ENCODE peak calls at places on chromosomes 4 and X, in nine cellular contexts. M is stimulated activated CD8-positive, alpha-beta memory T cell treated with anti-CD3 and anti-CD28 coated beads, Interleukin-2, amount 100 ng/mL, for 48 hours; C is ELR; V is T1000; S is GM04504; E is stimulated activated naive B cell treated with anti-CD40 and anti-IgM and Interleukin-4, amounts not matched to agents 10 μg/mL and 1 μg/mL and 100 μg/mL, for 72 hours; X is H9; W is fibroblast of pulmonary artery; O is bronchial epithelial cell. D is an unnamed sample.

GRCh38 chrX:30654989-30655607 is 1.9 kb downstream of the GK start:
- DNase-seq in M (no peak), C (peak), V (no peak), S (no peak), E (no peak), X (no peak), W (no peak), O (peak), D (no peak)

GRCh38 chrX:122777766-122778165 is 406.3 kb upstream of the GRIA3 start:
- DNase-seq in M (no peak), C (peak), V (no peak), S (no peak), E (no peak), X (no peak), W (no peak), O (peak), D (no peak)

GRCh38 chr4:160592258-160592657 is 1489.4 kb downstream of the RAPGEF2 start:
- DNase-seq in M (no peak), C (no peak), V (no peak), S (no peak), E (no peak), X (no peak), W (no peak), O (no peak), D (no peak)

GRCh38 chrX:6526564-6526963 is 8.4 kb downstream of the VCX3A start:
- DNase-seq in M (no peak), C (no peak), V (no peak), S (no peak), E (no peak), X (no peak), W (no peak), O (no peak), D (no peak)

GRCh38 chrX:15194136-15194535 is 75.7 kb downstream of the ASB9 start:
- DNase-seq in M (no peak), C (no peak), V (no peak), S (peak), E (no peak), X (no peak), W (no peak), O (no peak), D (no peak)

GRCh38 chr4:4689694-4690440 is 148.0 kb upstream of the STX18 start:
- DNase-seq in M (no peak), C (no peak), V (no peak), S (no peak), E (no peak), X (no peak), W (no peak), O (no peak), D (no peak)

GRCh38 chr4:128866281-128866680 is 56.8 kb downstream of the JADE1 start:
- DNase-seq in M (no peak), C (no peak), V (no peak), S (no peak), E (no peak), X (no peak), W (no peak), O (no peak), D (no peak)

GRCh38 chr4:47383829-47384427 is 79.6 kb downstream of the COMMD8 start:
- DNase-seq in M (no peak), C (peak), V (no peak), S (peak), E (no peak), X (no peak), W (peak), O (peak), D (no peak)

GRCh38 chr4:166042510-166043055 is 169.5 kb downstream of the TLL1 start:
- DNase-seq in M (no peak), C (no peak), V (no peak), S (no peak), E (no peak), X (no peak), W (peak), O (no peak), D (no peak)

GRCh38 chrX:45172890-45173289 is 27.8 kb downstream of the DIPK2B start:
- DNase-seq in M (no peak), C (peak), V (peak), S (peak), E (no peak), X (no peak), W (peak), O (peak), D (peak)